ENCODE peak calls at places on chromosomes 2 and 18, in seven cellular contexts. H, D, I, F, S, U and X are unnamed samples.

GRCh38 chr2:9287400-9288059 is 80.9 kb downstream of the ASAP2 start:
- DNase-seq in H (no peak), D (no peak), I (no peak), F (no peak), S (no peak), U (peak; percentile 96), X (no peak)

GRCh38 chr2:174681983-174682577 is 82.2 kb downstream of the CHRNA1 start:
- DNase-seq in H (no peak), D (peak; percentile 33), I (peak; percentile 29), F (no peak), S (peak; percentile 40), U (no peak), X (peak; percentile 67)

GRCh38 chr18:43013489-43013888 is 102.0 kb downstream of the RIT2 start:
- DNase-seq in H (no peak), D (no peak), I (no peak), F (no peak), S (no peak), U (no peak), X (no peak)

GRCh38 chr2:134235771-134236170 is 18.1 kb upstream of the MGAT5 start:
- DNase-seq in H (no peak), D (no peak), I (no peak), F (no peak), S (no peak), U (no peak), X (no peak)

GRCh38 chr18:47545613-47546012 is 294.2 kb upstream of the SKOR2 start:
- DNase-seq in H (no peak), D (no peak), I (no peak), F (no peak), S (no peak), U (no peak), X (no peak)

GRCh38 chr2:182522428-182522896 is 95.6 kb upstream of the PDE1A start:
- DNase-seq in H (peak; percentile 61), D (no peak), I (no peak), F (no peak), S (no peak), U (peak; percentile 42), X (no peak)

GRCh38 chr2:156110890-156111289 is 221.6 kb downstream of the NR4A2 start:
- DNase-seq in H (no peak), D (no peak), I (no peak), F (no peak), S (peak; percentile 18), U (no peak), X (peak; percentile 16)

GRCh38 chr2:162838141-162838500 is 446 bp downstream of the KCNH7 start:
- DNase-seq in H (no peak), D (no peak), I (no peak), F (peak; percentile 76), S (no peak), U (no peak), X (no peak)

GRCh38 chr2:239476029-239476756 is 75.4 kb upstream of the HDAC4 start:
- DNase-seq in H (no peak), D (no peak), I (no peak), F (no peak), S (no peak), U (no peak), X (no peak)

GRCh38 chr18:3499498-3499897 is 49.5 kb downstream of the TGIF1 start:
- DNase-seq in H (no peak), D (no peak), I (no peak), F (no peak), S (peak; percentile 25), U (no peak), X (no peak)

GRCh38 chr2:33395660-33396249 is 80.7 kb upstream of the RASGRP3 start:
- DNase-seq in H (no peak), D (peak; percentile 16), I (peak; percentile 53), F (no peak), S (peak; percentile 27), U (no peak), X (peak; percentile 37)

GRCh38 chr2:46458763-46459505 is 20.4 kb upstream of the TMEM247 start:
- DNase-seq in H (no peak), D (no peak), I (no peak), F (no peak), S (no peak), U (no peak), X (no peak)

GRCh38 chr2:105258835-105259350 is 17.4 kb downstream of the GPR45 start:
- DNase-seq in H (no peak), D (no peak), I (no peak), F (no peak), S (no peak), U (no peak), X (no peak)

GRCh38 chr2:20457027-20457426 is 10.2 kb downstream of the RHOB start:
- DNase-seq in H (no peak), D (no peak), I (no peak), F (no peak), S (no peak), U (no peak), X (no peak)

GRCh38 chr2:62114564-62114963 is 81.4 kb upstream of the B3GNT2 start:
- DNase-seq in H (peak; percentile 1), D (no peak), I (no peak), F (no peak), S (no peak), U (no peak), X (no peak)